ENCODE peak calls at places on chromosomes 5 and 9, in seven cellular contexts. One of them, this sample, is unnamed.

GRCh38 chr9:133762488-133763271 is 24.5 kb upstream of the SARDH start:
- DNase-seq in neuronal stem cell: no peak
- DNase-seq in H9: peak; percentile 17
- DNase-seq in mesendoderm: no peak
- DNase-seq in trophoblast cell: no peak
- DNase-seq in H1: no peak
- DNase-seq in IMR-90: no peak
- DNase-seq in this sample: no peak

GRCh38 chr9:14692918-14693861 is at the start of gene ZDHHC21:
- DNase-seq in neuronal stem cell: peak; percentile 24
- DNase-seq in H9: peak; percentile 63
- DNase-seq in mesendoderm: peak; percentile 74
- DNase-seq in trophoblast cell: peak; percentile 69
- DNase-seq in H1: peak; percentile 10
- DNase-seq in IMR-90: peak; percentile 37
- DNase-seq in this sample: peak; percentile 44

GRCh38 chr5:168273056-168273980 is 18.1 kb upstream of the WWC1 start:
- DNase-seq in neuronal stem cell: no peak
- DNase-seq in H9: no peak
- DNase-seq in mesendoderm: no peak
- DNase-seq in trophoblast cell: no peak
- DNase-seq in H1: no peak
- DNase-seq in IMR-90: no peak
- DNase-seq in this sample: no peak

GRCh38 chr9:15239816-15240215 is 67.2 kb downstream of the TTC39B start:
- DNase-seq in neuronal stem cell: no peak
- DNase-seq in H9: no peak
- DNase-seq in mesendoderm: no peak
- DNase-seq in trophoblast cell: no peak
- DNase-seq in H1: no peak
- DNase-seq in IMR-90: no peak
- DNase-seq in this sample: no peak

GRCh38 chr5:163731256-163731655 is 225.8 kb downstream of the MAT2B start:
- DNase-seq in neuronal stem cell: no peak
- DNase-seq in H9: no peak
- DNase-seq in mesendoderm: no peak
- DNase-seq in trophoblast cell: peak; percentile 93
- DNase-seq in H1: no peak
- DNase-seq in IMR-90: no peak
- DNase-seq in this sample: no peak

GRCh38 chr5:125549322-125549871 is 803.0 kb upstream of the ZNF608 start:
- DNase-seq in neuronal stem cell: no peak
- DNase-seq in H9: no peak
- DNase-seq in mesendoderm: no peak
- DNase-seq in trophoblast cell: no peak
- DNase-seq in H1: no peak
- DNase-seq in IMR-90: peak; percentile 23
- DNase-seq in this sample: peak; percentile 65

GRCh38 chr5:138664276-138664943 is 88.8 kb upstream of the CTNNA1 start:
- DNase-seq in neuronal stem cell: no peak
- DNase-seq in H9: no peak
- DNase-seq in mesendoderm: peak; percentile 63
- DNase-seq in trophoblast cell: peak; percentile 75
- DNase-seq in H1: no peak
- DNase-seq in IMR-90: peak; percentile 39
- DNase-seq in this sample: peak; percentile 78

GRCh38 chr9:126198854-126199253 is 127.8 kb upstream of the MVB12B start:
- DNase-seq in neuronal stem cell: no peak
- DNase-seq in H9: no peak
- DNase-seq in mesendoderm: no peak
- DNase-seq in trophoblast cell: no peak
- DNase-seq in H1: no peak
- DNase-seq in IMR-90: no peak
- DNase-seq in this sample: no peak

GRCh38 chr5:78667461-78668103 is 19.0 kb upstream of the LHFPL2 start:
- DNase-seq in neuronal stem cell: no peak
- DNase-seq in H9: no peak
- DNase-seq in mesendoderm: no peak
- DNase-seq in trophoblast cell: no peak
- DNase-seq in H1: no peak
- DNase-seq in IMR-90: no peak
- DNase-seq in this sample: no peak

GRCh38 chr5:10485142-10485795 is 43.6 kb downstream of the ROPN1L start:
- DNase-seq in neuronal stem cell: no peak
- DNase-seq in H9: peak; percentile 71
- DNase-seq in mesendoderm: peak; percentile 97
- DNase-seq in trophoblast cell: peak; percentile 3
- DNase-seq in H1: no peak
- DNase-seq in IMR-90: peak; percentile 96
- DNase-seq in this sample: peak; percentile 80

GRCh38 chr5:143435207-143435657 is 31.7 kb upstream of the NR3C1 start:
- DNase-seq in neuronal stem cell: no peak
- DNase-seq in H9: no peak
- DNase-seq in mesendoderm: peak; percentile 14
- DNase-seq in trophoblast cell: peak; percentile 70
- DNase-seq in H1: no peak
- DNase-seq in IMR-90: peak; percentile 30
- DNase-seq in this sample: peak; percentile 38

GRCh38 chr9:127130235-127130634 is 7.8 kb upstream of the ANGPTL2 start:
- DNase-seq in neuronal stem cell: no peak
- DNase-seq in H9: no peak
- DNase-seq in mesendoderm: no peak
- DNase-seq in trophoblast cell: no peak
- DNase-seq in H1: no peak
- DNase-seq in IMR-90: no peak
- DNase-seq in this sample: no peak

GRCh38 chr5:125093776-125094175 is 347.3 kb upstream of the ZNF608 start:
- DNase-seq in neuronal stem cell: no peak
- DNase-seq in H9: no peak
- DNase-seq in mesendoderm: peak; percentile 2
- DNase-seq in trophoblast cell: no peak
- DNase-seq in H1: peak; percentile 1
- DNase-seq in IMR-90: peak; percentile 92
- DNase-seq in this sample: peak; percentile 71

GRCh38 chr5:139692605-139693340 is 44.6 kb downstream of the CXXC5 start:
- DNase-seq in neuronal stem cell: peak; percentile 67
- DNase-seq in H9: no peak
- DNase-seq in mesendoderm: peak; percentile 71
- DNase-seq in trophoblast cell: no peak
- DNase-seq in H1: no peak
- DNase-seq in IMR-90: no peak
- DNase-seq in this sample: peak; percentile 52

GRCh38 chr5:5497132-5497748 is 74.8 kb downstream of the ICE1 start:
- DNase-seq in neuronal stem cell: peak; percentile 15
- DNase-seq in H9: peak; percentile 74
- DNase-seq in mesendoderm: peak; percentile 68
- DNase-seq in trophoblast cell: peak; percentile 49
- DNase-seq in H1: no peak
- DNase-seq in IMR-90: peak; percentile 57
- DNase-seq in this sample: peak; percentile 37

GRCh38 chr5:156474251-156474650 is 147.3 kb downstream of the SGCD start:
- DNase-seq in neuronal stem cell: no peak
- DNase-seq in H9: no peak
- DNase-seq in mesendoderm: no peak
- DNase-seq in trophoblast cell: no peak
- DNase-seq in H1: no peak
- DNase-seq in IMR-90: peak; percentile 73
- DNase-seq in this sample: peak; percentile 42

GRCh38 chr9:74528207-74528606 is 31.1 kb downstream of the RORB start:
- DNase-seq in neuronal stem cell: no peak
- DNase-seq in H9: no peak
- DNase-seq in mesendoderm: no peak
- DNase-seq in trophoblast cell: no peak
- DNase-seq in H1: no peak
- DNase-seq in IMR-90: no peak
- DNase-seq in this sample: no peak

GRCh38 chr9:127568971-127569818 is 42.9 kb upstream of the STXBP1 start:
- DNase-seq in neuronal stem cell: peak; percentile 89
- DNase-seq in H9: peak; percentile 87
- DNase-seq in mesendoderm: peak; percentile 91
- DNase-seq in trophoblast cell: peak; percentile 83
- DNase-seq in H1: no peak
- DNase-seq in IMR-90: peak; percentile 72
- DNase-seq in this sample: peak; percentile 83

GRCh38 chr5:158763217-158763616 is 336.5 kb downstream of the EBF1 start:
- DNase-seq in neuronal stem cell: no peak
- DNase-seq in H9: no peak
- DNase-seq in mesendoderm: no peak
- DNase-seq in trophoblast cell: no peak
- DNase-seq in H1: no peak
- DNase-seq in IMR-90: no peak
- DNase-seq in this sample: no peak
- H4K8ac ChIP-seq in neuronal stem cell: no peak overlapping the region
- H4K8ac ChIP-seq in H9: no peak overlapping the region
- H4K8ac ChIP-seq in mesendoderm: no peak overlapping the region
- H4K8ac ChIP-seq in trophoblast cell: no peak overlapping the region
- H4K8ac ChIP-seq in H1: no peak overlapping the region
- H4K8ac ChIP-seq in IMR-90: no peak overlapping the region
- H4K8ac ChIP-seq in this sample: no peak overlapping the region

GRCh38 chr9:100774962-100775361 is 197.1 kb downstream of the CAVIN4 start:
- DNase-seq in neuronal stem cell: no peak
- DNase-seq in H9: peak; percentile 27
- DNase-seq in mesendoderm: peak; percentile 46
- DNase-seq in trophoblast cell: no peak
- DNase-seq in H1: no peak
- DNase-seq in IMR-90: no peak
- DNase-seq in this sample: no peak
- H4K8ac ChIP-seq in neuronal stem cell: no peak overlapping the region
- H4K8ac ChIP-seq in H9: no peak overlapping the region
- H4K8ac ChIP-seq in mesendoderm: no peak overlapping the region
- H4K8ac ChIP-seq in trophoblast cell: no peak overlapping the region
- H4K8ac ChIP-seq in H1: no peak overlapping the region
- H4K8ac ChIP-seq in IMR-90: no peak overlapping the region
- H4K8ac ChIP-seq in this sample: no peak overlapping the region

GRCh38 chr9:116237456-116237855 is 83.9 kb downstream of the PAPPA start:
- DNase-seq in neuronal stem cell: no peak
- DNase-seq in H9: no peak
- DNase-seq in mesendoderm: no peak
- DNase-seq in trophoblast cell: no peak
- DNase-seq in H1: no peak
- DNase-seq in IMR-90: no peak
- DNase-seq in this sample: no peak

GRCh38 chr9:116232425-116233159 is 79.0 kb downstream of the PAPPA start:
- DNase-seq in neuronal stem cell: no peak
- DNase-seq in H9: no peak
- DNase-seq in mesendoderm: peak; percentile 53
- DNase-seq in trophoblast cell: no peak
- DNase-seq in H1: no peak
- DNase-seq in IMR-90: peak; percentile 38
- DNase-seq in this sample: peak; percentile 66

GRCh38 chr9:116230233-116230632 is 76.6 kb downstream of the PAPPA start:
- DNase-seq in neuronal stem cell: no peak
- DNase-seq in H9: no peak
- DNase-seq in mesendoderm: no peak
- DNase-seq in trophoblast cell: no peak
- DNase-seq in H1: no peak
- DNase-seq in IMR-90: peak; percentile 41
- DNase-seq in this sample: no peak

GRCh38 chr9:116234091-116234490 is 80.5 kb downstream of the PAPPA start:
- DNase-seq in neuronal stem cell: no peak
- DNase-seq in H9: no peak
- DNase-seq in mesendoderm: peak; percentile 97
- DNase-seq in trophoblast cell: peak; percentile 59
- DNase-seq in H1: peak; percentile 10
- DNase-seq in IMR-90: peak; percentile 99
- DNase-seq in this sample: peak; percentile 100

DNA sequence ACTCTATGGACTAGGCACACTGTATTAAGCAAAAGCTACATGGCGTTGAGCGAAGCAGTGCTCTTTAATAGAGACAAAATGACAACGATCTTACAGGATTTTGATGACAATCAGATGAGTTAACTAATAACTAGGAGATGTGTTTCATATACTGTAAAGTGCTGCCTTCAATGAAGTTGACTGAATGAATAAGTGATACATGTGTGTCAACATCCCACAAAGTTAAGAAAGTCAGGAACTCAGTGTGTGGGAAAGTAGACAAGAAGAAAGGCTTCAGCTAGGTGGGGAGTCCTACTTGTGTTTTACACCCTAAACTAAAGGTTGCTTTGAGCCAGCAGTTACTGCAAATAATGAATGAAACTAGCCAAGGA is 79.6 kb downstream of the PAPPA start:
- DNase-seq in neuronal stem cell: no peak
- DNase-seq in H9: no peak
- DNase-seq in mesendoderm: no peak
- DNase-seq in trophoblast cell: no peak
- DNase-seq in H1: no peak
- DNase-seq in IMR-90: no peak
- DNase-seq in this sample: peak; percentile 55
- H4K8ac ChIP-seq in neuronal stem cell: no peak overlapping the region
- H4K8ac ChIP-seq in H9: no peak overlapping the region
- H4K8ac ChIP-seq in mesendoderm: no peak overlapping the region
- H4K8ac ChIP-seq in trophoblast cell: no peak overlapping the region
- H4K8ac ChIP-seq in H1: no peak overlapping the region
- H4K8ac ChIP-seq in IMR-90: peak overlapping the region; percentile 80
- H4K8ac ChIP-seq in this sample: no peak overlapping the region

GRCh38 chr9:104386020-104386419 is 118.0 kb upstream of the OR13F1 start:
- DNase-seq in neuronal stem cell: no peak
- DNase-seq in H9: no peak
- DNase-seq in mesendoderm: no peak
- DNase-seq in trophoblast cell: no peak
- DNase-seq in H1: no peak
- DNase-seq in IMR-90: no peak
- DNase-seq in this sample: no peak

GRCh38 chr9:104388071-104388470 is 116.0 kb upstream of the OR13F1 start:
- DNase-seq in neuronal stem cell: no peak
- DNase-seq in H9: no peak
- DNase-seq in mesendoderm: no peak
- DNase-seq in trophoblast cell: no peak
- DNase-seq in H1: no peak
- DNase-seq in IMR-90: no peak
- DNase-seq in this sample: no peak

GRCh38 chr9:104386425-104387069 is 117.5 kb upstream of the OR13F1 start:
- DNase-seq in neuronal stem cell: peak; percentile 18
- DNase-seq in H9: no peak
- DNase-seq in mesendoderm: peak; percentile 77
- DNase-seq in trophoblast cell: peak; percentile 64
- DNase-seq in H1: no peak
- DNase-seq in IMR-90: peak; percentile 20
- DNase-seq in this sample: peak; percentile 26
- H4K8ac ChIP-seq in neuronal stem cell: no peak overlapping the region
- H4K8ac ChIP-seq in H9: no peak overlapping the region
- H4K8ac ChIP-seq in mesendoderm: no peak overlapping the region
- H4K8ac ChIP-seq in trophoblast cell: no peak overlapping the region
- H4K8ac ChIP-seq in H1: no peak overlapping the region
- H4K8ac ChIP-seq in IMR-90: no peak overlapping the region
- H4K8ac ChIP-seq in this sample: no peak overlapping the region

GRCh38 chr9:124698265-124698664 is 72.8 kb downstream of the NR6A1 start:
- DNase-seq in neuronal stem cell: peak; percentile 9
- DNase-seq in H9: no peak
- DNase-seq in mesendoderm: peak; percentile 47
- DNase-seq in trophoblast cell: peak; percentile 73
- DNase-seq in H1: no peak
- DNase-seq in IMR-90: peak; percentile 75
- DNase-seq in this sample: peak; percentile 79
- H4K8ac ChIP-seq in neuronal stem cell: no peak overlapping the region
- H4K8ac ChIP-seq in H9: no peak overlapping the region
- H4K8ac ChIP-seq in mesendoderm: no peak overlapping the region
- H4K8ac ChIP-seq in trophoblast cell: no peak overlapping the region
- H4K8ac ChIP-seq in H1: no peak overlapping the region
- H4K8ac ChIP-seq in IMR-90: peak overlapping the region; percentile 47
- H4K8ac ChIP-seq in this sample: no peak overlapping the region